ENCODE peak calls at places on chromosome 11, in five cellular contexts. One of them, this sample, is unnamed.

GRCh38 chr11:112485280-112485679 is 224.6 kb upstream of the PLET1 start:
- DNase-seq in IMR-90: no peak
- DNase-seq in B cell: no peak
- DNase-seq in foreskin fibroblast: no peak
- DNase-seq in tibial artery: no peak
- DNase-seq in this sample: no peak

GRCh38 chr11:117900720-117901440 is 24.4 kb upstream of the FXYD6 start:
- DNase-seq in B cell: no peak
- DNase-seq in tibial artery: no peak
- DNase-seq in foreskin fibroblast: no peak
- DNase-seq in IMR-90: no peak
- DNase-seq in this sample: peak; percentile 36

GRCh38 chr11:107856981-107857517 is 1.5 kb downstream of the SLC35F2 start:
- DNase-seq in tibial artery: peak; percentile 24
- DNase-seq in B cell: no peak
- DNase-seq in IMR-90: no peak
- DNase-seq in foreskin fibroblast: no peak
- DNase-seq in this sample: no peak

GRCh38 chr11:86625544-86625943 is 46.9 kb downstream of the ME3 start:
- DNase-seq in tibial artery: no peak
- DNase-seq in foreskin fibroblast: no peak
- DNase-seq in B cell: no peak
- DNase-seq in IMR-90: no peak
- DNase-seq in this sample: no peak

GRCh38 chr11:96393753-96394348 is 4.0 kb downstream of the JRKL start:
- DNase-seq in tibial artery: no peak
- DNase-seq in foreskin fibroblast: peak; percentile 24
- DNase-seq in B cell: peak; percentile 14
- DNase-seq in IMR-90: peak; percentile 61
- DNase-seq in this sample: no peak

GRCh38 chr11:121464352-121464946 is 11.7 kb upstream of the SORL1-AS1 start:
- DNase-seq in foreskin fibroblast: peak; percentile 88
- DNase-seq in IMR-90: peak; percentile 94
- DNase-seq in B cell: no peak
- DNase-seq in tibial artery: peak; percentile 54
- DNase-seq in this sample: peak; percentile 78

GRCh38 chr11:3609416-3610265 is 32.2 kb downstream of the ART5 start:
- DNase-seq in tibial artery: no peak
- DNase-seq in B cell: peak; percentile 43
- DNase-seq in IMR-90: peak; percentile 37
- DNase-seq in foreskin fibroblast: peak; percentile 34
- DNase-seq in this sample: no peak

GRCh38 chr11:8262552-8263108 is 1.0 kb downstream of the LMO1 start:
- DNase-seq in tibial artery: peak; percentile 26
- DNase-seq in foreskin fibroblast: peak; percentile 56
- DNase-seq in B cell: no peak
- DNase-seq in IMR-90: peak; percentile 55
- DNase-seq in this sample: peak; percentile 38

GRCh38 chr11:416757-417621 is 2.2 kb upstream of the SIGIRR start:
- DNase-seq in tibial artery: no peak
- DNase-seq in foreskin fibroblast: peak; percentile 14
- DNase-seq in IMR-90: no peak
- DNase-seq in B cell: peak; percentile 87
- DNase-seq in this sample: no peak

DNA sequence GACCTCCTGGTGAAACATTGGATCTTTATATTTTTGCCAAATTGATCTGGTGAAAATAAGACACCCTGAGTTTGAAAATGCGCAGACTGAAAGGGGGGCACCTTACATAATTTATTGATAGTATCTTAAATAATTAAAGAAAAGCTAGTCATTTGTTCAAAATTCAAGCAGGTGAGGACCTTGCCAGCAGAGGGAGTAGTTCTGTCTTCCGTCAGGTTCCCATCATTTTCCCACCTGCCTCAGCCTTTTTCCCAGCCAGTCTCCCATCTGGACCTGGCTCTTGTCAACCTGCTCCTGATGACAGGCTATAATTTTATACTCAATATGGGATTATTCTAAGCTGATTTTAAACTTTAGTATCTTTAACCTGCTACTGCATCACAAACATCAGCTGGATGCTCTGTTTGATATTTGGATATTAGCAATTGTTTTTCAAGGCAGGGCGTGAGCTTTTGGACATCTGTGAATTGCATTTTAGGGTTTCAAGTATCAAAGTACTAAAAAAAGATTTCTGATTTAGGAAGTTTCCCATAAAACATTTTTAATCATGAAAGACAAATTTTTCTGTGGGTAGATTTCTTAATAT is 132.0 kb downstream of the ELP4 start:
- DNase-seq in IMR-90: peak; percentile 36
- DNase-seq in tibial artery: no peak
- DNase-seq in B cell: no peak
- DNase-seq in foreskin fibroblast: peak; percentile 7
- DNase-seq in this sample: no peak
- TF ChIP-seq CTCF in IMR-90: peak; percentile 46
- TF ChIP-seq CTCF in tibial artery: no peak
- TF ChIP-seq CTCF in B cell: peak; percentile 37
- TF ChIP-seq CTCF in foreskin fibroblast: peak; percentile 62
- TF ChIP-seq CTCF in this sample: peak; percentile 45

DNA sequence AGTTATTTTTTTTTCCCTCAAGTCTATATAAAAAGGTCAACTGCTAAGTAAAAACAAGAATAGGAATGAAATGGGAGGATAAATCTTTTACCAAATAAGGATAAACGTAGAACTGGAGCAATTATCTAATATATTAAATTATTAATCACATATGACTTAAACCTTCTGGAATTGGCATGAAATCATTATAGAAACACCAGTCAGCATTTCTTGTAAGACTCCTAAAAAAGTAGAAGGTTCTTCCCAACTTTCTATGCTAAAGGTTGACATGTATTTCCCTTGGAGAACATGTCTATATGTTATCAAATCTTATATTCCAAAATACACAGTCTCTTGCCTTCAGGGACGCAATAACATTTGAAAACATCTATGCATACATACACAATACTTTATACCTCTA is 143.2 kb downstream of the SBF2 start:
- DNase-seq in IMR-90: no peak
- DNase-seq in tibial artery: no peak
- DNase-seq in foreskin fibroblast: no peak
- DNase-seq in B cell: no peak
- DNase-seq in this sample: no peak
- TF ChIP-seq CTCF in IMR-90: no peak
- TF ChIP-seq CTCF in tibial artery: no peak
- TF ChIP-seq CTCF in foreskin fibroblast: no peak
- TF ChIP-seq CTCF in B cell: no peak
- TF ChIP-seq CTCF in this sample: no peak

GRCh38 chr11:34194576-34195335 is 89.3 kb downstream of the NAT10 start:
- DNase-seq in IMR-90: peak; percentile 50
- DNase-seq in tibial artery: no peak
- DNase-seq in foreskin fibroblast: no peak
- DNase-seq in B cell: no peak
- DNase-seq in this sample: no peak
- TF ChIP-seq CTCF in IMR-90: no peak
- TF ChIP-seq CTCF in tibial artery: no peak
- TF ChIP-seq CTCF in foreskin fibroblast: no peak
- TF ChIP-seq CTCF in B cell: no peak
- TF ChIP-seq CTCF in this sample: no peak

DNA sequence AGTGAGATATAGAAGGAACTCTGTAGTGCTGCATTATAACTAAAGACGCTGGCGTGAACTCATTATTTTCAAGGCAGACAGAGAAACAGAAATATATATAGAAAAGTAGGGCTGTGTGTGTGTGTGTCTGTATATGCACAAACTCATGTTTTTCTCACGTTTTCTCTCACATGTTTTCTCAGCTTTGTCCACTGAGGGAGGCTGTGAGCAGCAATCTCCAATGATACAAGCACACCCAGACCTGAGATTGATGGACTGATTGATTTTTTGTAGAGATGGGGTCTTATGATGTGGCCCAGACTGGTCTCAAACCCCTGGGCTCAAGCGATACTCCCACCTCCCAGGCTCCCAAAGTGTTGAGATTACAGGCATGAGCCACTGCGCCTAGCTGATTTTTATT is 122.5 kb downstream of the SERGEF start:
- DNase-seq in tibial artery: no peak
- DNase-seq in B cell: no peak
- DNase-seq in IMR-90: no peak
- DNase-seq in foreskin fibroblast: no peak
- DNase-seq in this sample: no peak
- TF ChIP-seq CTCF in tibial artery: no peak
- TF ChIP-seq CTCF in B cell: no peak
- TF ChIP-seq CTCF in IMR-90: no peak
- TF ChIP-seq CTCF in foreskin fibroblast: peak; percentile 27
- TF ChIP-seq CTCF in this sample: no peak

DNA sequence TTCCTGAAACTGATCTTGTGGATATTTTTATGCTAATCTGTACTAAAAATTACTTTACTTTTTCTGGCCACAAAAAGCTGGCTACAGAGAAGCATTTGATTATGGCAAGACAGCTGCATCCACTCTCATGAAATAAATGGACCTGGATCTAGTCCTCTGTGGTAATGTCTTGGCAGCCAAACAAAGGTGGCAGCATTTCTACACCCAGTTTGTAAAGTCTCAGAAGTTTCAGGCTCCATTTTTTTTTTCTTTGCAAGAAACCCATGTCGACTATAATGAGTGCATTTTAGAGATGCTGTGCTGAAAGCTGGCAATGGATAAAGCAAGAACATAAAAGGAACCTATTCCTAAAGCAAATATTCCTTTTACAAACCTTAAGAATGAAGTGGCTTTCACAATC is 33.5 kb downstream of the THAP12 start:
- DNase-seq in tibial artery: no peak
- DNase-seq in IMR-90: no peak
- DNase-seq in B cell: no peak
- DNase-seq in foreskin fibroblast: no peak
- DNase-seq in this sample: no peak
- TF ChIP-seq CTCF in tibial artery: no peak
- TF ChIP-seq CTCF in IMR-90: no peak
- TF ChIP-seq CTCF in B cell: no peak
- TF ChIP-seq CTCF in foreskin fibroblast: no peak
- TF ChIP-seq CTCF in this sample: no peak

GRCh38 chr11:34165786-34166557 is 60.5 kb downstream of the NAT10 start:
- DNase-seq in foreskin fibroblast: no peak
- DNase-seq in B cell: no peak
- DNase-seq in IMR-90: no peak
- DNase-seq in tibial artery: no peak
- DNase-seq in this sample: no peak
- TF ChIP-seq CTCF in foreskin fibroblast: no peak
- TF ChIP-seq CTCF in B cell: no peak
- TF ChIP-seq CTCF in IMR-90: no peak
- TF ChIP-seq CTCF in tibial artery: no peak
- TF ChIP-seq CTCF in this sample: no peak

GRCh38 chr11:32297629-32298028 is 137.7 kb downstream of the WT1 start:
- DNase-seq in IMR-90: peak; percentile 36
- DNase-seq in B cell: no peak
- DNase-seq in tibial artery: no peak
- DNase-seq in foreskin fibroblast: peak; percentile 13
- DNase-seq in this sample: no peak
- TF ChIP-seq CTCF in IMR-90: peak; percentile 41
- TF ChIP-seq CTCF in B cell: no peak
- TF ChIP-seq CTCF in tibial artery: no peak
- TF ChIP-seq CTCF in foreskin fibroblast: no peak
- TF ChIP-seq CTCF in this sample: peak; percentile 24

GRCh38 chr11:61814958-61815789 is 1.6 kb downstream of the FADS1 start:
- DNase-seq in foreskin fibroblast: peak; percentile 96
- DNase-seq in B cell: peak; percentile 67
- DNase-seq in tibial artery: peak; percentile 95
- DNase-seq in IMR-90: peak; percentile 95
- DNase-seq in this sample: peak; percentile 93

GRCh38 chr11:61814242-61814957 is 2.4 kb downstream of the FADS1 start:
- DNase-seq in IMR-90: no peak
- DNase-seq in tibial artery: peak; percentile 57
- DNase-seq in B cell: no peak
- DNase-seq in foreskin fibroblast: no peak
- DNase-seq in this sample: no peak

GRCh38 chr11:61817471-61818202 is 834 bp upstream of the FADS1 start:
- DNase-seq in IMR-90: no peak
- DNase-seq in B cell: no peak
- DNase-seq in foreskin fibroblast: no peak
- DNase-seq in tibial artery: no peak
- DNase-seq in this sample: no peak

GRCh38 chr11:61815790-61816735 is 740 bp downstream of the FADS1 start:
- DNase-seq in foreskin fibroblast: peak; percentile 70
- DNase-seq in tibial artery: peak; percentile 67
- DNase-seq in IMR-90: peak; percentile 60
- DNase-seq in B cell: peak; percentile 82
- DNase-seq in this sample: peak; percentile 61

DNA sequence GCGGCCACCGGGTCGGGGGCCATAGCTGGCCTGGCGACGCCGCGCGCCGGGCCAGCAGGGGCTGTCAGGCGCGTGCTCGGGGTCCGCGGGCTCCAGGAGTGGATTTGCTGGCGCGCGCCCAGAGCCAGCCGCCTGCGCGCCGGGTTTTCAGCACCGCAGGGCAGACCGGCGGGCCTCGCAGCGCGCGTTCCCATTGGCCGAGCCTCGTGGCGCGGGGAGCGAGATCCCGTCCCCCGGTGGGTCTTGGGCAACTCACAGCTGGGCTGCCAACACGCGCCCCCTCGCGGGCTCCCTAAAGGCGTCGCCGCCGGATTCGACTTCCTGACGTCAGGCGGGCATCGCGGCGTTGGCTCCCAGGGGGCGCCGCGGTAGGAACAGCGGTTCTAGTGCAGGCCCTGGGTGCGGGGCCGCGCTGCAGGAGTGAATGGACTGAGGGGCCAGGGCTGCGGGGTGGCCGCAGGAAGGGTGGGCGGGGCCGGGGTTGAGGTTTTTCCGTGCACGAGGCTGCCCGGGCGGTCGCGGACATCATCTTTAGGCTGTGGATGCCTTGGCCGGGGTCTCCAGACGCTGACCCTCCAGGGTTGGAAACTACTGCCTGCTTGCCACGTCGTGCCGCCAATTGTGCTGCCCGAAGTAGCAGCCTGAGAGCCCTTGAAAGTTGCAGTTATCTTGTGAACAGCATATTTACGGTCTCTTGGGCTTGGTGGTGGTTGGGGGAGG is at the start of gene FADS1:
- DNase-seq in B cell: peak; percentile 90
- DNase-seq in tibial artery: peak; percentile 88
- DNase-seq in IMR-90: peak; percentile 92
- DNase-seq in foreskin fibroblast: peak; percentile 97
- DNase-seq in this sample: peak; percentile 92
- TF ChIP-seq CTCF in B cell: peak; percentile 53
- TF ChIP-seq CTCF in tibial artery: peak; percentile 54
- TF ChIP-seq CTCF in IMR-90: peak; percentile 81
- TF ChIP-seq CTCF in foreskin fibroblast: peak; percentile 46
- TF ChIP-seq CTCF in this sample: peak; percentile 76

GRCh38 chr11:34566209-34566551 is 52.6 kb upstream of the ELF5 start:
- DNase-seq in IMR-90: no peak
- DNase-seq in tibial artery: no peak
- DNase-seq in B cell: no peak
- DNase-seq in foreskin fibroblast: no peak
- DNase-seq in this sample: no peak
- TF ChIP-seq CTCF in IMR-90: no peak
- TF ChIP-seq CTCF in tibial artery: no peak
- TF ChIP-seq CTCF in B cell: no peak
- TF ChIP-seq CTCF in foreskin fibroblast: no peak
- TF ChIP-seq CTCF in this sample: no peak